ENCODE peak calls at places on chromosomes 13 and 19, in nine cellular contexts. One of them, this sample, is unnamed. For H3K9me3, the result is how much of the 10 kb centered on the place peaks cover.

GRCh38 chr19:28882818-28883217 is 330.1 kb downstream of the UQCRFS1 start:
- DNase-seq in sigmoid colon: no peak
- DNase-seq in A549: no peak
- DNase-seq in cardiac muscle cell: no peak
- DNase-seq in heart left ventricle: no peak
- DNase-seq in stomach: no peak
- DNase-seq in spleen: no peak
- DNase-seq in AG04450: no peak
- DNase-seq in left lung: no peak
- DNase-seq in this sample: peak

GRCh38 chr13:93029536-93029935 is 197.1 kb upstream of the GPC6 start:
- DNase-seq in AG04450: no peak
- DNase-seq in sigmoid colon: no peak
- DNase-seq in left lung: no peak
- DNase-seq in heart left ventricle: no peak
- DNase-seq in cardiac muscle cell: peak
- DNase-seq in stomach: no peak
- DNase-seq in spleen: no peak
- DNase-seq in A549: no peak
- DNase-seq in this sample: no peak

GRCh38 chr19:53961523-53962345 is 1.0 kb upstream of the CACNG8 start:
- DNase-seq in spleen: no peak
- DNase-seq in heart left ventricle: no peak
- DNase-seq in stomach: no peak
- DNase-seq in A549: peak
- DNase-seq in left lung: no peak
- DNase-seq in cardiac muscle cell: peak
- DNase-seq in AG04450: no peak
- DNase-seq in sigmoid colon: no peak
- DNase-seq in this sample: no peak

GRCh38 chr19:50486823-50487515 is 10.3 kb upstream of the GARIN5A start:
- DNase-seq in heart left ventricle: no peak
- DNase-seq in sigmoid colon: no peak
- DNase-seq in left lung: peak
- DNase-seq in stomach: no peak
- DNase-seq in AG04450: no peak
- DNase-seq in spleen: peak
- DNase-seq in A549: peak
- DNase-seq in cardiac muscle cell: peak
- DNase-seq in this sample: peak

GRCh38 chr13:59745395-59745788 is 418.3 kb downstream of the DIAPH3 start:
- DNase-seq in sigmoid colon: no peak
- DNase-seq in AG04450: peak
- DNase-seq in stomach: no peak
- DNase-seq in A549: no peak
- DNase-seq in left lung: no peak
- DNase-seq in spleen: no peak
- DNase-seq in heart left ventricle: no peak
- DNase-seq in cardiac muscle cell: peak
- DNase-seq in this sample: no peak

GRCh38 chr13:43364210-43365041 is 341.0 kb downstream of the DNAJC15 start:
- DNase-seq in stomach: no peak
- DNase-seq in spleen: no peak
- DNase-seq in AG04450: peak
- DNase-seq in A549: no peak
- DNase-seq in left lung: no peak
- DNase-seq in cardiac muscle cell: peak
- DNase-seq in heart left ventricle: peak
- DNase-seq in sigmoid colon: peak
- DNase-seq in this sample: no peak

GRCh38 chr19:5261151-5261890 is 79.3 kb downstream of the PTPRS start:
- DNase-seq in heart left ventricle: no peak
- DNase-seq in AG04450: no peak
- DNase-seq in A549: no peak
- DNase-seq in left lung: peak
- DNase-seq in stomach: no peak
- DNase-seq in sigmoid colon: no peak
- DNase-seq in cardiac muscle cell: no peak
- DNase-seq in spleen: no peak
- DNase-seq in this sample: no peak

GRCh38 chr13:30466358-30466714 is 600 bp upstream of the HMGB1 start:
- DNase-seq in cardiac muscle cell: no peak
- DNase-seq in spleen: no peak
- DNase-seq in AG04450: no peak
- DNase-seq in left lung: no peak
- DNase-seq in heart left ventricle: no peak
- DNase-seq in A549: peak
- DNase-seq in stomach: no peak
- DNase-seq in sigmoid colon: no peak
- DNase-seq in this sample: no peak

GRCh38 chr19:4206818-4207484 is 22.4 kb upstream of the EBI3 start:
- DNase-seq in heart left ventricle: no peak
- DNase-seq in AG04450: no peak
- DNase-seq in cardiac muscle cell: peak
- DNase-seq in sigmoid colon: no peak
- DNase-seq in left lung: no peak
- DNase-seq in A549: peak
- DNase-seq in stomach: no peak
- DNase-seq in spleen: no peak
- DNase-seq in this sample: no peak

GRCh38 chr13:38674208-38674607 is 12.7 kb upstream of the FREM2 start:
- DNase-seq in AG04450: no peak
- DNase-seq in A549: no peak
- DNase-seq in cardiac muscle cell: no peak
- DNase-seq in heart left ventricle: no peak
- DNase-seq in sigmoid colon: no peak
- DNase-seq in stomach: no peak
- DNase-seq in spleen: no peak
- DNase-seq in left lung: no peak
- DNase-seq in this sample: no peak

GRCh38 chr13:102580552-102581169 is 16.1 kb upstream of the TPP2 start:
- DNase-seq in spleen: no peak
- DNase-seq in left lung: no peak
- DNase-seq in AG04450: peak
- DNase-seq in heart left ventricle: no peak
- DNase-seq in cardiac muscle cell: peak
- DNase-seq in stomach: no peak
- DNase-seq in A549: peak
- DNase-seq in sigmoid colon: no peak
- DNase-seq in this sample: peak

GRCh38 chr19:12478234-12478941 is 6.2 kb downstream of the ZNF709 start:
- DNase-seq in left lung: no peak
- DNase-seq in stomach: no peak
- DNase-seq in spleen: no peak
- DNase-seq in AG04450: no peak
- DNase-seq in A549: no peak
- DNase-seq in sigmoid colon: no peak
- DNase-seq in heart left ventricle: no peak
- DNase-seq in cardiac muscle cell: no peak
- DNase-seq in this sample: no peak

DNA sequence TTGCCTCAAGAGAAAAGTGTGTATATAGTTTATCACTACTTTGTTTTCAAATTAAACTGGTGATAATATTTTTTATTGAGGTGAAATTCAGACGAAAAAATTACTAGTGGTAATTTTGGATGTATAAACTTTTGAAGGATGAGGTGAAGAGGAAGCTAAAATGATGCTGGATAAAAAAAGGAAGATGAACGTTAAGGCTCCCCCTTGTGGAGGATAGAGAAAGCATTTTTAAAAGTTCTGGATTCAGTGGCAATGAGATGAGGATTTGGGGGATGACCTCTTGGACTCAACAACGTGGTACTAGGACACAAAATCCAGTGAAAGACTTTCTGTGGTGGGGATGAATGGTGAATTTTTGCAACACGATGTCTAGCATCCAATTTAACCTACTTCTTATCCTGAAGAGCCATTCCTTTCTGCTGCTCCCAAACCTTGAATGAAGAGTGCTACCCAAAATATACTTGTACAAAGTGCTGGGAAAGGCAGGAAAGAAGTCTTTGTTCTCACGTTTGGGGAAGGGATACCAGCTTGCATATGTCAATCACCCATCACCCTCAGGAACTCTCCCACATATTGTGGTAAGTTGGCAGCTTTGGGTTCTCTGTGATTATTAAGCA is 7.3 kb upstream of the SIGLEC5 start:
- DNase-seq in heart left ventricle: no peak
- DNase-seq in left lung: no peak
- DNase-seq in A549: peak
- DNase-seq in spleen: no peak
- DNase-seq in AG04450: no peak
- DNase-seq in sigmoid colon: no peak
- DNase-seq in cardiac muscle cell: peak
- DNase-seq in stomach: no peak
- DNase-seq in this sample: no peak
- TF ChIP-seq CTCF in heart left ventricle: peak
- TF ChIP-seq CTCF in left lung: peak
- TF ChIP-seq CTCF in A549: peak
- TF ChIP-seq CTCF in spleen: no peak
- TF ChIP-seq CTCF in AG04450: peak
- TF ChIP-seq CTCF in sigmoid colon: peak
- TF ChIP-seq CTCF in cardiac muscle cell: peak
- TF ChIP-seq CTCF in stomach: no peak
- TF ChIP-seq CTCF in this sample: peak

GRCh38 chr19:58265100-58265499 is 13.7 kb upstream of the ZNF8 start:
- DNase-seq in sigmoid colon: no peak
- DNase-seq in left lung: no peak
- DNase-seq in heart left ventricle: no peak
- DNase-seq in spleen: no peak
- DNase-seq in A549: no peak
- DNase-seq in cardiac muscle cell: no peak
- DNase-seq in AG04450: no peak
- DNase-seq in stomach: no peak
- DNase-seq in this sample: no peak

GRCh38 chr19:58262922-58263296 is 15.8 kb upstream of the ZNF8 start:
- DNase-seq in heart left ventricle: no peak
- DNase-seq in cardiac muscle cell: no peak
- DNase-seq in left lung: no peak
- DNase-seq in stomach: no peak
- DNase-seq in AG04450: no peak
- DNase-seq in A549: no peak
- DNase-seq in sigmoid colon: no peak
- DNase-seq in spleen: no peak
- DNase-seq in this sample: no peak

GRCh38 chr19:58268344-58268743 is 10.4 kb upstream of the ZNF8 start:
- DNase-seq in cardiac muscle cell: no peak
- DNase-seq in stomach: no peak
- DNase-seq in A549: no peak
- DNase-seq in sigmoid colon: no peak
- DNase-seq in AG04450: no peak
- DNase-seq in left lung: no peak
- DNase-seq in heart left ventricle: no peak
- DNase-seq in spleen: no peak
- DNase-seq in this sample: no peak
- H3K9me3 ChIP-seq in cardiac muscle cell: under half
- H3K9me3 ChIP-seq in stomach: half or more
- H3K9me3 ChIP-seq in A549: half or more
- H3K9me3 ChIP-seq in sigmoid colon: half or more
- H3K9me3 ChIP-seq in AG04450: half or more
- H3K9me3 ChIP-seq in left lung: half or more
- H3K9me3 ChIP-seq in heart left ventricle: half or more
- H3K9me3 ChIP-seq in spleen: half or more
- H3K9me3 ChIP-seq in this sample: half or more

GRCh38 chr13:27354379-27354778 is 70.0 kb upstream of the GTF3A start:
- DNase-seq in left lung: no peak
- DNase-seq in cardiac muscle cell: peak
- DNase-seq in A549: no peak
- DNase-seq in spleen: no peak
- DNase-seq in heart left ventricle: no peak
- DNase-seq in stomach: no peak
- DNase-seq in sigmoid colon: no peak
- DNase-seq in AG04450: peak
- DNase-seq in this sample: no peak
- TF ChIP-seq CTCF in left lung: no peak
- TF ChIP-seq CTCF in cardiac muscle cell: no peak
- TF ChIP-seq CTCF in A549: no peak
- TF ChIP-seq CTCF in spleen: no peak
- TF ChIP-seq CTCF in heart left ventricle: no peak
- TF ChIP-seq CTCF in stomach: no peak
- TF ChIP-seq CTCF in sigmoid colon: no peak
- TF ChIP-seq CTCF in AG04450: peak
- TF ChIP-seq CTCF in this sample: peak

GRCh38 chr19:37136118-37136517 is 36.4 kb downstream of the ZNF585A start:
- DNase-seq in heart left ventricle: no peak
- DNase-seq in stomach: no peak
- DNase-seq in A549: no peak
- DNase-seq in cardiac muscle cell: no peak
- DNase-seq in AG04450: no peak
- DNase-seq in spleen: no peak
- DNase-seq in sigmoid colon: no peak
- DNase-seq in left lung: no peak
- DNase-seq in this sample: no peak
- H3K9me3 ChIP-seq in heart left ventricle: half or more
- H3K9me3 ChIP-seq in stomach: half or more
- H3K9me3 ChIP-seq in A549: half or more
- H3K9me3 ChIP-seq in cardiac muscle cell: under half
- H3K9me3 ChIP-seq in AG04450: under half
- H3K9me3 ChIP-seq in spleen: half or more
- H3K9me3 ChIP-seq in sigmoid colon: half or more
- H3K9me3 ChIP-seq in left lung: half or more
- H3K9me3 ChIP-seq in this sample: half or more

DNA sequence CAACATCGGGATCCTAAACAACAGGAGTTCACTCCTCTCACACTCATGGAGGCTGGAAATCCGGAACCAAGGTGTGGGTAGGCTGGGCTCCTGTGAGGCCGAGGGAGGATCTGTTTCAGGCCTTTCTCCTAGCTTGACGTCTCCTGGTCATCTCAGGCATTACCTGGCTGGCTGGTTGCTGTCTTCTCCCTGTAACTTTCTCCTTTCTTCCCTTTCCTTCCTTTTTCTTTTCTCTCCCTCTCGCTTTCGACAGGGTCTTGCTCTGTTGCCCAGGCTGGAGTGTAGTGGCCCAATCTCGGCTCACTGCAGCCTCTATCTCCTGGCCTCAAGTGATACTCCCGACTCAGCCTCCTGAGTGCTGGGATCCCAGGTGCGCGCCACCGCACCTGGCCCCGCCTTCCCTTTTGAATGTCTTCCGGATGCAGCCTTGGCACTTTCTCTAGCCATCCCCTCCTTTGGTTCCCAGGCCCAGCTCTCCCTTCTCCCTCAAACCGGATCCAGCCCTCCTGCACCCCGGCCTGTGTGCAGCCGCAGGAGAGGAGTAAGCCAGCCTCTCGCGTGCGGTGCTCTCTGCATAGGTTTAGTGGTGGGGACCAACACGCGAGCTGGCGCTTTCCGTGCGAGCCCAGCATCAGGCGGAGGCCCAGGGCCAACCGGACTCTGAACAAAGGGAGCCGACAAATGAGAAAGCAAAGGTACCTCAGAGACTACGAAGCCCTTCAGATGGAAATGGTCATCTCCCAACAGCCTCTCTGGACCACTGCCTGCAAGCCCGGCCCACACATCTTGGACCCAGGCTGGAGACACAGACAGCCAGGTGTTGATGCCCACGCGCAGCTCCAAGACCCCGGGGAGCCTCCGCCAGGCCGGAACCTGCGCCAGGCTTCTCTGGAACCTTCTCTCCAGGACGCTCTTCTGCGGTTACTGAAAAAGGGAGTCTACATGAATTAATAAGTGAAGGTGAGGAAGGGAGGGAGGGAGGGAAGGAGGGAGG is 16.3 kb upstream of the LATS2 start:
- DNase-seq in spleen: no peak
- DNase-seq in stomach: no peak
- DNase-seq in left lung: peak
- DNase-seq in heart left ventricle: no peak
- DNase-seq in sigmoid colon: no peak
- DNase-seq in AG04450: no peak
- DNase-seq in A549: no peak
- DNase-seq in cardiac muscle cell: no peak
- DNase-seq in this sample: no peak
- TF ChIP-seq CTCF in spleen: no peak
- TF ChIP-seq CTCF in stomach: no peak
- TF ChIP-seq CTCF in left lung: no peak
- TF ChIP-seq CTCF in heart left ventricle: no peak
- TF ChIP-seq CTCF in sigmoid colon: no peak
- TF ChIP-seq CTCF in AG04450: no peak
- TF ChIP-seq CTCF in A549: no peak
- TF ChIP-seq CTCF in cardiac muscle cell: no peak
- TF ChIP-seq CTCF in this sample: no peak